ENCODE peak calls at places on chromosomes 11 and 22, in six cellular contexts. One of them, this sample, is unnamed.

GRCh38 chr11:40274017-40274416 is 1185.4 kb downstream of the LRRC4C start:
- DNase-seq in cardiac muscle cell: peak; percentile 39
- DNase-seq in IMR-90: peak; percentile 46
- DNase-seq in Panc1: no peak
- DNase-seq in HL-60: no peak
- DNase-seq in pancreas: no peak
- DNase-seq in this sample: no peak

GRCh38 chr11:1083621-1084551 is 9.2 kb downstream of the MUC2 start:
- DNase-seq in IMR-90: no peak
- DNase-seq in HL-60: no peak
- DNase-seq in pancreas: peak; percentile 40
- DNase-seq in Panc1: no peak
- DNase-seq in cardiac muscle cell: no peak
- DNase-seq in this sample: peak; percentile 86

GRCh38 chr22:43376765-43377485 is 33.8 kb upstream of the SCUBE1 start:
- DNase-seq in HL-60: no peak
- DNase-seq in Panc1: no peak
- DNase-seq in pancreas: no peak
- DNase-seq in cardiac muscle cell: peak; percentile 25
- DNase-seq in IMR-90: no peak
- DNase-seq in this sample: no peak

GRCh38 chr11:11081273-11081672 is 223.4 kb upstream of the ZBED5 start:
- DNase-seq in cardiac muscle cell: no peak
- DNase-seq in Panc1: no peak
- DNase-seq in pancreas: no peak
- DNase-seq in IMR-90: no peak
- DNase-seq in HL-60: no peak
- DNase-seq in this sample: no peak

GRCh38 chr11:70364198-70364597 is 34.1 kb upstream of the CTTN start:
- DNase-seq in HL-60: no peak
- DNase-seq in pancreas: no peak
- DNase-seq in IMR-90: peak; percentile 31
- DNase-seq in cardiac muscle cell: peak; percentile 53
- DNase-seq in Panc1: no peak
- DNase-seq in this sample: peak; percentile 64

GRCh38 chr11:83520849-83521248 is 234.7 kb upstream of the CCDC90B start:
- DNase-seq in HL-60: no peak
- DNase-seq in Panc1: no peak
- DNase-seq in cardiac muscle cell: no peak
- DNase-seq in IMR-90: no peak
- DNase-seq in pancreas: no peak
- DNase-seq in this sample: peak; percentile 41

GRCh38 chr11:65898656-65899355 is 1.4 kb downstream of the FOSL1 start:
- DNase-seq in pancreas: no peak
- DNase-seq in cardiac muscle cell: no peak
- DNase-seq in IMR-90: no peak
- DNase-seq in Panc1: no peak
- DNase-seq in HL-60: no peak
- DNase-seq in this sample: no peak

GRCh38 chr11:45233121-45233803 is 52.9 kb downstream of the SYT13 start:
- DNase-seq in Panc1: peak; percentile 36
- DNase-seq in HL-60: peak; percentile 21
- DNase-seq in IMR-90: peak; percentile 37
- DNase-seq in pancreas: peak; percentile 75
- DNase-seq in cardiac muscle cell: peak; percentile 74
- DNase-seq in this sample: peak; percentile 98

GRCh38 chr11:125591659-125592304 is 870 bp upstream of the STT3A start:
- DNase-seq in pancreas: peak; percentile 47
- DNase-seq in HL-60: no peak
- DNase-seq in Panc1: peak; percentile 5
- DNase-seq in IMR-90: peak; percentile 13
- DNase-seq in cardiac muscle cell: no peak
- DNase-seq in this sample: peak; percentile 65

GRCh38 chr11:63508009-63508408 is 2.1 kb downstream of the LGALS12 start:
- DNase-seq in HL-60: no peak
- DNase-seq in Panc1: peak; percentile 13
- DNase-seq in IMR-90: no peak
- DNase-seq in pancreas: peak; percentile 69
- DNase-seq in cardiac muscle cell: peak; percentile 65
- DNase-seq in this sample: no peak

GRCh38 chr11:3962406-3962840 is 107.0 kb downstream of the STIM1 start:
- DNase-seq in IMR-90: peak; percentile 67
- DNase-seq in HL-60: no peak
- DNase-seq in Panc1: no peak
- DNase-seq in cardiac muscle cell: peak; percentile 39
- DNase-seq in pancreas: no peak
- DNase-seq in this sample: no peak

GRCh38 chr11:74581954-74582547 is 10.3 kb upstream of the POLD3 start:
- DNase-seq in HL-60: no peak
- DNase-seq in Panc1: no peak
- DNase-seq in IMR-90: no peak
- DNase-seq in pancreas: peak; percentile 72
- DNase-seq in cardiac muscle cell: no peak
- DNase-seq in this sample: no peak

GRCh38 chr11:48167380-48167779 is 49.2 kb upstream of the OR4B1 start:
- DNase-seq in cardiac muscle cell: no peak
- DNase-seq in pancreas: no peak
- DNase-seq in Panc1: no peak
- DNase-seq in HL-60: no peak
- DNase-seq in IMR-90: no peak
- DNase-seq in this sample: peak; percentile 63

GRCh38 chr22:22810018-22810427 is 77.6 kb upstream of the IGLL5 start:
- DNase-seq in Panc1: no peak
- DNase-seq in IMR-90: peak; percentile 30
- DNase-seq in cardiac muscle cell: peak; percentile 45
- DNase-seq in HL-60: peak; percentile 34
- DNase-seq in pancreas: peak; percentile 73
- DNase-seq in this sample: no peak

GRCh38 chr11:134980819-134981710 is 569.0 kb upstream of the B3GAT1 start:
- DNase-seq in Panc1: no peak
- DNase-seq in IMR-90: no peak
- DNase-seq in pancreas: no peak
- DNase-seq in HL-60: no peak
- DNase-seq in cardiac muscle cell: no peak
- DNase-seq in this sample: no peak

GRCh38 chr11:114077482-114078305 is 18.2 kb downstream of the ZBTB16 start:
- DNase-seq in IMR-90: no peak
- DNase-seq in cardiac muscle cell: no peak
- DNase-seq in Panc1: no peak
- DNase-seq in HL-60: no peak
- DNase-seq in pancreas: no peak
- DNase-seq in this sample: no peak

GRCh38 chr22:44664149-44664548 is 37.9 kb upstream of the PRR5 start:
- DNase-seq in pancreas: no peak
- DNase-seq in cardiac muscle cell: peak; percentile 79
- DNase-seq in Panc1: no peak
- DNase-seq in HL-60: peak; percentile 43
- DNase-seq in IMR-90: peak; percentile 61
- DNase-seq in this sample: peak; percentile 73

GRCh38 chr11:45238724-45239123 is 47.4 kb downstream of the SYT13 start:
- DNase-seq in pancreas: no peak
- DNase-seq in IMR-90: peak; percentile 84
- DNase-seq in Panc1: no peak
- DNase-seq in cardiac muscle cell: peak; percentile 74
- DNase-seq in HL-60: no peak
- DNase-seq in this sample: peak; percentile 97

GRCh38 chr11:33452806-33453205 is 195.6 kb downstream of the HIPK3 start:
- DNase-seq in IMR-90: peak; percentile 94
- DNase-seq in Panc1: peak; percentile 22
- DNase-seq in pancreas: no peak
- DNase-seq in cardiac muscle cell: peak; percentile 84
- DNase-seq in HL-60: no peak
- DNase-seq in this sample: peak; percentile 88

GRCh38 chr11:2303627-2304155 is 1.9 kb downstream of the TSPAN32 start:
- DNase-seq in HL-60: no peak
- DNase-seq in Panc1: no peak
- DNase-seq in cardiac muscle cell: no peak
- DNase-seq in IMR-90: no peak
- DNase-seq in pancreas: no peak
- DNase-seq in this sample: peak; percentile 69

GRCh38 chr11:1628506-1629325 is 859 bp upstream of the KRTAP5-5 start:
- DNase-seq in HL-60: peak; percentile 8
- DNase-seq in cardiac muscle cell: peak; percentile 48
- DNase-seq in IMR-90: peak; percentile 9
- DNase-seq in Panc1: no peak
- DNase-seq in pancreas: peak; percentile 69
- DNase-seq in this sample: peak; percentile 97

GRCh38 chr22:31342389-31343125 is 3.6 kb downstream of the PATZ1 start:
- DNase-seq in Panc1: no peak
- DNase-seq in pancreas: no peak
- DNase-seq in HL-60: no peak
- DNase-seq in cardiac muscle cell: no peak
- DNase-seq in IMR-90: no peak
- DNase-seq in this sample: peak; percentile 75
- H3K4me3 ChIP-seq in Panc1: no peak overlapping the region
- H3K4me3 ChIP-seq in pancreas: peak overlapping the region; percentile 65
- H3K4me3 ChIP-seq in HL-60: peak overlapping the region; percentile 76
- H3K4me3 ChIP-seq in cardiac muscle cell: peak overlapping the region; percentile 14
- H3K4me3 ChIP-seq in IMR-90: no peak overlapping the region
- H3K4me3 ChIP-seq in this sample: no peak overlapping the region

DNA sequence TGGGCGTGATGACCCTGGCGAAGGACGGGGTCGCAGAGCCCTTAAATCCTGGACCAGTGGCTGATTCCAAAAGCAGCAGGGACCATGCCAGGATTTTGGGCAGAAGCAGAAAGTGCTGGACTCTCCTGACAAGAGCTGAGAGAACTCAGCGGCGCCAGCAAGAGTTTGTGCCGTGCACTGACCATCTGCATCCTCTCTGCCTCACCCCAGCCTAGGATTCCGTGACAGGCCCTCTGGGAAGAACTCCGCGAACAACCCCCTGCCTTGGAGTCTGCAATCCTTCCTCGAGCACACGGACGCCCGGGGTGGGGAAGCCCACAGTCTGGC is 623 bp upstream of the NDUFV1 start:
- DNase-seq in pancreas: peak; percentile 51
- DNase-seq in Panc1: no peak
- DNase-seq in cardiac muscle cell: peak; percentile 25
- DNase-seq in HL-60: no peak
- DNase-seq in IMR-90: peak; percentile 41
- DNase-seq in this sample: no peak
- H3K27ac ChIP-seq in pancreas: peak overlapping the region; percentile 47
- H3K27ac ChIP-seq in Panc1: peak overlapping the region; percentile 77
- H3K27ac ChIP-seq in cardiac muscle cell: no peak overlapping the region
- H3K27ac ChIP-seq in HL-60: peak overlapping the region; percentile 76
- H3K27ac ChIP-seq in IMR-90: peak overlapping the region; percentile 25
- H3K27ac ChIP-seq in this sample: peak overlapping the region; percentile 83

GRCh38 chr22:39405346-39406085 is 5.9 kb downstream of the TAB1 start:
- DNase-seq in cardiac muscle cell: peak; percentile 78
- DNase-seq in HL-60: no peak
- DNase-seq in Panc1: no peak
- DNase-seq in pancreas: no peak
- DNase-seq in IMR-90: peak; percentile 65
- DNase-seq in this sample: peak; percentile 96
- TF ChIP-seq CTCF in cardiac muscle cell: peak; percentile 34
- TF ChIP-seq CTCF in HL-60: no peak
- TF ChIP-seq CTCF in Panc1: no peak
- TF ChIP-seq CTCF in pancreas: no peak
- TF ChIP-seq CTCF in IMR-90: peak; percentile 33
- TF ChIP-seq CTCF in this sample: peak; percentile 27

GRCh38 chr22:41367680-41368542 is 13.8 kb upstream of the TEF start:
- DNase-seq in Panc1: no peak
- DNase-seq in HL-60: peak; percentile 20
- DNase-seq in pancreas: peak; percentile 69
- DNase-seq in IMR-90: peak; percentile 22
- DNase-seq in cardiac muscle cell: peak; percentile 62
- DNase-seq in this sample: peak; percentile 90

GRCh38 chr22:41368543-41368817 is 13.3 kb upstream of the TEF start:
- DNase-seq in cardiac muscle cell: no peak
- DNase-seq in pancreas: no peak
- DNase-seq in Panc1: no peak
- DNase-seq in HL-60: no peak
- DNase-seq in IMR-90: no peak
- DNase-seq in this sample: peak; percentile 50

GRCh38 chr22:41366323-41367014 is 15.3 kb upstream of the TEF start:
- DNase-seq in HL-60: no peak
- DNase-seq in Panc1: no peak
- DNase-seq in cardiac muscle cell: no peak
- DNase-seq in IMR-90: no peak
- DNase-seq in pancreas: no peak
- DNase-seq in this sample: peak; percentile 64

GRCh38 chr22:41365425-41365824 is 16.3 kb upstream of the TEF start:
- DNase-seq in HL-60: no peak
- DNase-seq in cardiac muscle cell: no peak
- DNase-seq in pancreas: no peak
- DNase-seq in Panc1: no peak
- DNase-seq in IMR-90: no peak
- DNase-seq in this sample: peak; percentile 1

GRCh38 chr22:41367039-41367679 is 14.6 kb upstream of the TEF start:
- DNase-seq in IMR-90: peak; percentile 96
- DNase-seq in cardiac muscle cell: peak; percentile 99
- DNase-seq in Panc1: no peak
- DNase-seq in HL-60: peak; percentile 94
- DNase-seq in pancreas: peak; percentile 100
- DNase-seq in this sample: peak; percentile 100
- H3K4me3 ChIP-seq in IMR-90: peak overlapping the region; percentile 6
- H3K4me3 ChIP-seq in cardiac muscle cell: no peak overlapping the region
- H3K4me3 ChIP-seq in Panc1: no peak overlapping the region
- H3K4me3 ChIP-seq in HL-60: peak overlapping the region; percentile 17
- H3K4me3 ChIP-seq in pancreas: peak overlapping the region; percentile 56
- H3K4me3 ChIP-seq in this sample: peak overlapping the region; percentile 65

This sample was measured in osteoblast.